ENCODE peak calls at places on chromosomes 11 and 22, in seven cellular contexts. I is GM12891; G is ACHN; W is activated naive CD8-positive, alpha-beta T cell treated with anti-CD3 and anti-CD28 coated beads, Interleukin-2, amount 50 U/mL, for 24 hours; V is renal cortical epithelial cell; P is activated naive CD4-positive, alpha-beta T cell treated with anti-CD3 and anti-CD28 coated beads, Interleukin-2, amount 50 U/mL, for 72 hours; S is stimulated activated CD8-positive, alpha-beta memory T cell treated with anti-CD3 and anti-CD28 coated beads, Interleukin-2, amount 100 ng/mL, for 48 hours. C is an unnamed sample.

GRCh38 chr11:104594228-104594958 is 303.9 kb downstream of the CASP12 start:
- DNase-seq in I (no peak), S (no peak), V (peak), G (no peak), P (no peak), W (no peak), C (no peak)

GRCh38 chr22:48758905-48759875 is 1068.5 kb downstream of the BRD1 start:
- DNase-seq in I (no peak), W (no peak), V (no peak), P (no peak), G (no peak), S (no peak), C (no peak)

GRCh38 chr22:22038178-22038880 is 55.7 kb upstream of the TOP3B start:
- DNase-seq in V (no peak), G (no peak), S (no peak), P (no peak), I (no peak), W (no peak), C (no peak)

GRCh38 chr11:75345455-75346224 is 5.8 kb downstream of the ARRB1 start:
- DNase-seq in G (no peak), W (no peak), P (no peak), I (no peak), S (no peak), V (no peak), C (no peak)

GRCh38 chr11:67071420-67072284 is 15.0 kb downstream of the RHOD start:
- DNase-seq in G (no peak), I (peak), V (peak), W (peak), P (peak), S (peak), C (peak)

GRCh38 chr11:70672991-70673670 is 274.8 kb downstream of the CTTN start:
- DNase-seq in V (no peak), S (no peak), W (no peak), P (no peak), I (no peak), G (no peak), C (no peak)

GRCh38 chr22:46959369-46959768 is 196.9 kb downstream of the TBC1D22A start:
- DNase-seq in V (no peak), G (no peak), S (no peak), P (no peak), W (no peak), I (no peak), C (no peak)

GRCh38 chr11:46281374-46281831 is 3.9 kb downstream of the CREB3L1 start:
- DNase-seq in P (no peak), S (no peak), W (no peak), I (no peak), G (no peak), V (no peak), C (no peak)

GRCh38 chr11:134341805-134342571 is 10.2 kb downstream of the GLB1L2 start:
- DNase-seq in W (no peak), V (no peak), P (no peak), S (no peak), G (no peak), I (no peak), C (no peak)

GRCh38 chr22:25698986-25699385 is 43.0 kb upstream of the MYO18B start:
- DNase-seq in I (no peak), W (no peak), G (no peak), S (no peak), V (no peak), P (no peak), C (no peak)

GRCh38 chr11:9752091-9752490 is 88.2 kb downstream of the SWAP70 start:
- DNase-seq in S (no peak), W (no peak), V (peak), P (no peak), G (no peak), I (no peak), C (no peak)

GRCh38 chr22:46866591-46866990 is 104.1 kb downstream of the TBC1D22A start:
- DNase-seq in S (no peak), P (no peak), W (no peak), V (no peak), G (no peak), I (no peak), C (no peak)

GRCh38 chr11:19306570-19306969 is 65.8 kb upstream of the E2F8 start:
- DNase-seq in W (no peak), G (no peak), P (no peak), S (no peak), V (no peak), I (no peak), C (no peak)